ENCODE peak calls at places on chromosomes 3 and 15, in eight cellular contexts. Z is neural crest cell; I is bronchial epithelial cell; D is A549; B is activated CD4-positive, alpha-beta T cell treated with anti-CD3 and anti-CD28 coated beads for 48 hours; W is astrocyte; L is activated CD4-positive, alpha-beta memory T cell treated with anti-CD3 and anti-CD28 coated beads, Interleukin-2, amount 10 ng/mL, durations not matched to agents 7 days and 5 days; V is ELR. G is an unnamed sample.

GRCh38 chr3:184050217-184050847 is 2.5 kb upstream of the HTR3C start:
- DNase-seq in Z (no peak), I (peak), D (no peak), B (no peak), W (no peak), L (no peak), V (no peak), G (no peak)

GRCh38 chr3:170357920-170358854 is 672 bp downstream of the SKIL start:
- DNase-seq in Z (peak), I (peak), D (peak), B (peak), W (peak), L (peak), V (peak), G (peak)

GRCh38 chr3:144053121-144053520 is 81.5 kb downstream of the DIPK2A start:
- DNase-seq in Z (no peak), I (peak), D (no peak), B (no peak), W (peak), L (no peak), V (peak), G (no peak)

GRCh38 chr3:127121221-127121647 is 71.7 kb upstream of the PRR23E start:
- DNase-seq in Z (no peak), I (no peak), D (no peak), B (no peak), W (no peak), L (no peak), V (no peak), G (no peak)

GRCh38 chr3:175224051-175224450 is 364.9 kb downstream of the NAALADL2 start:
- DNase-seq in Z (no peak), I (no peak), D (no peak), B (no peak), W (no peak), L (no peak), V (no peak), G (no peak)

GRCh38 chr3:55218577-55218976 is 268.5 kb downstream of the WNT5A start:
- DNase-seq in Z (no peak), I (no peak), D (no peak), B (no peak), W (no peak), L (no peak), V (no peak), G (no peak)

GRCh38 chr3:116446037-116446436 is 750 bp upstream of the LSAMP start:
- DNase-seq in Z (peak), I (no peak), D (no peak), B (no peak), W (no peak), L (no peak), V (no peak), G (no peak)

GRCh38 chr3:150447631-150448465 is 39.8 kb downstream of the TSC22D2 start:
- DNase-seq in Z (no peak), I (peak), D (no peak), B (no peak), W (peak), L (no peak), V (peak), G (no peak)

GRCh38 chr3:183954875-183955274 is 62.8 kb downstream of the ABCC5 start:
- DNase-seq in Z (no peak), I (no peak), D (no peak), B (no peak), W (no peak), L (no peak), V (no peak), G (no peak)

GRCh38 chr3:126129408-126129891 is 45.5 kb upstream of the SLC41A3 start:
- DNase-seq in Z (no peak), I (no peak), D (no peak), B (no peak), W (no peak), L (no peak), V (peak), G (peak)

GRCh38 chr3:16906679-16907078 is 21.9 kb downstream of the PLCL2 start:
- DNase-seq in Z (no peak), I (peak), D (peak), B (no peak), W (peak), L (no peak), V (peak), G (no peak)

GRCh38 chr3:140896997-140897396 is 44.6 kb upstream of the SLC25A36 start:
- DNase-seq in Z (no peak), I (peak), D (no peak), B (no peak), W (no peak), L (no peak), V (no peak), G (no peak)

GRCh38 chr3:161644871-161645636 is 148.4 kb downstream of the OTOL1 start:
- DNase-seq in Z (no peak), I (no peak), D (peak), B (no peak), W (no peak), L (no peak), V (no peak), G (no peak)

GRCh38 chr3:49183873-49184272 is 12.5 kb downstream of the KLHDC8B start:
- DNase-seq in Z (no peak), I (no peak), D (no peak), B (no peak), W (no peak), L (no peak), V (no peak), G (no peak)

GRCh38 chr3:79564192-79564591 is 203.6 kb downstream of the ROBO1 start:
- DNase-seq in Z (no peak), I (no peak), D (no peak), B (no peak), W (no peak), L (no peak), V (no peak), G (no peak)

GRCh38 chr15:58738051-58738707 is 11.3 kb downstream of the ADAM10 start:
- DNase-seq in Z (no peak), I (peak), D (no peak), B (no peak), W (no peak), L (no peak), V (peak), G (no peak)

GRCh38 chr3:64049136-64049535 is 25.8 kb upstream of the PSMD6 start:
- DNase-seq in Z (no peak), I (peak), D (peak), B (peak), W (peak), L (no peak), V (peak), G (no peak)

GRCh38 chr3:150237490-150237889 is 170.6 kb upstream of the TSC22D2 start:
- DNase-seq in Z (no peak), I (peak), D (peak), B (no peak), W (peak), L (no peak), V (peak), G (peak)

GRCh38 chr15:45268135-45268534 is 16.1 kb downstream of the SLC28A2 start:
- DNase-seq in Z (no peak), I (peak), D (peak), B (peak), W (no peak), L (no peak), V (no peak), G (no peak)

GRCh38 chr3:32384938-32385337 is 6.7 kb upstream of the CMTM7 start:
- DNase-seq in Z (no peak), I (no peak), D (no peak), B (no peak), W (no peak), L (no peak), V (no peak), G (no peak)

GRCh38 chr15:39198044-39198625 is 382.7 kb upstream of the THBS1 start:
- DNase-seq in Z (no peak), I (peak), D (no peak), B (no peak), W (no peak), L (no peak), V (no peak), G (no peak)

GRCh38 chr3:150372320-150373118 is 35.6 kb upstream of the TSC22D2 start:
- DNase-seq in Z (no peak), I (no peak), D (peak), B (no peak), W (no peak), L (no peak), V (peak), G (no peak)

GRCh38 chr3:190883973-190884832 is 21.7 kb upstream of the GMNC start:
- DNase-seq in Z (peak), I (peak), D (peak), B (peak), W (peak), L (peak), V (peak), G (no peak)

GRCh38 chr3:172087827-172088580 is 48.6 kb downstream of the FNDC3B start:
- DNase-seq in Z (no peak), I (peak), D (no peak), B (no peak), W (no peak), L (peak), V (no peak), G (no peak)

GRCh38 chr3:184314700-184315505 is 497 bp downstream of the EIF4G1 start:
- DNase-seq in Z (peak), I (no peak), D (peak), B (peak), W (peak), L (peak), V (peak), G (peak)

GRCh38 chr3:72271215-72271614 is 486.3 kb upstream of the PROK2 start:
- DNase-seq in Z (no peak), I (no peak), D (no peak), B (no peak), W (no peak), L (no peak), V (no peak), G (peak)

GRCh38 chr3:197486861-197487260 is 68.9 kb downstream of the BDH1 start:
- DNase-seq in Z (no peak), I (peak), D (no peak), B (no peak), W (no peak), L (no peak), V (no peak), G (no peak)

GRCh38 chr15:66797921-66798320 is 95.9 kb downstream of the SMAD6 start:
- DNase-seq in Z (no peak), I (no peak), D (no peak), B (no peak), W (no peak), L (no peak), V (no peak), G (no peak)

GRCh38 chr3:77159182-77159581 is 119.3 kb downstream of the ROBO2 start:
- DNase-seq in Z (no peak), I (peak), D (peak), B (no peak), W (no peak), L (no peak), V (no peak), G (no peak)

GRCh38 chr3:118863731-118864322 is 170.8 kb downstream of the IGSF11 start:
- DNase-seq in Z (no peak), I (peak), D (peak), B (peak), W (no peak), L (no peak), V (peak), G (no peak)

G was measured in gastrocnemius medialis.